ENCODE peak calls at places on chromosomes 13 and 19, in six cellular contexts. One of them, this sample, is unnamed.

GRCh38 chr13:102856603-102857002 is 10.8 kb downstream of the ERCC5 start:
- DNase-seq in H1: no peak
- DNase-seq in HCT116: no peak
- DNase-seq in GM12878: no peak
- DNase-seq in K562: no peak
- DNase-seq in HepG2: no peak
- DNase-seq in this sample: no peak

GRCh38 chr13:114151565-114152284 is 19.3 kb upstream of the RASA3 start:
- DNase-seq in H1: no peak
- DNase-seq in HCT116: peak
- DNase-seq in GM12878: no peak
- DNase-seq in K562: peak
- DNase-seq in HepG2: no peak
- DNase-seq in this sample: no peak

GRCh38 chr13:83499286-83499685 is 383.0 kb downstream of the SLITRK1 start:
- DNase-seq in H1: no peak
- DNase-seq in HCT116: no peak
- DNase-seq in GM12878: no peak
- DNase-seq in K562: no peak
- DNase-seq in HepG2: no peak
- DNase-seq in this sample: no peak

GRCh38 chr13:113166266-113166665 is 7.8 kb downstream of the PROZ start:
- DNase-seq in H1: no peak
- DNase-seq in HCT116: no peak
- DNase-seq in GM12878: no peak
- DNase-seq in K562: no peak
- DNase-seq in HepG2: no peak
- DNase-seq in this sample: no peak

GRCh38 chr13:98575009-98575866 is 1.7 kb downstream of the STK24 start:
- DNase-seq in H1: no peak
- DNase-seq in HCT116: no peak
- DNase-seq in GM12878: no peak
- DNase-seq in K562: peak
- DNase-seq in HepG2: no peak
- DNase-seq in this sample: no peak

GRCh38 chr13:28494861-28495585 is at the start of gene FLT1:
- DNase-seq in H1: peak
- DNase-seq in HCT116: no peak
- DNase-seq in GM12878: no peak
- DNase-seq in K562: no peak
- DNase-seq in HepG2: no peak
- DNase-seq in this sample: peak

GRCh38 chr19:23914402-23915286 is at the start of gene ZNF726:
- DNase-seq in H1: no peak
- DNase-seq in HCT116: no peak
- DNase-seq in GM12878: peak
- DNase-seq in K562: peak
- DNase-seq in HepG2: no peak
- DNase-seq in this sample: no peak

GRCh38 chr19:51259348-51260245 is 8.7 kb downstream of the SIGLECL1 start:
- DNase-seq in H1: peak
- DNase-seq in HCT116: peak
- DNase-seq in GM12878: peak
- DNase-seq in K562: peak
- DNase-seq in HepG2: peak
- DNase-seq in this sample: peak

GRCh38 chr13:96651598-96651997 is 342.7 kb downstream of the OXGR1 start:
- DNase-seq in H1: no peak
- DNase-seq in HCT116: no peak
- DNase-seq in GM12878: no peak
- DNase-seq in K562: no peak
- DNase-seq in HepG2: no peak
- DNase-seq in this sample: no peak

GRCh38 chr19:27673986-27674385 is 1539.0 kb downstream of the UQCRFS1 start:
- DNase-seq in H1: no peak
- DNase-seq in HCT116: no peak
- DNase-seq in GM12878: no peak
- DNase-seq in K562: no peak
- DNase-seq in HepG2: no peak
- DNase-seq in this sample: no peak

GRCh38 chr13:97976551-97977375 is 23.3 kb downstream of the IPO5 start:
- DNase-seq in H1: peak
- DNase-seq in HCT116: no peak
- DNase-seq in GM12878: no peak
- DNase-seq in K562: peak
- DNase-seq in HepG2: no peak
- DNase-seq in this sample: peak

GRCh38 chr13:65307056-65307455 is 1923.1 kb downstream of the PCDH9 start:
- DNase-seq in H1: no peak
- DNase-seq in HCT116: no peak
- DNase-seq in GM12878: no peak
- DNase-seq in K562: no peak
- DNase-seq in HepG2: no peak
- DNase-seq in this sample: no peak

GRCh38 chr13:76837811-76838210 is 48.4 kb downstream of the KCTD12 start:
- DNase-seq in H1: no peak
- DNase-seq in HCT116: no peak
- DNase-seq in GM12878: no peak
- DNase-seq in K562: no peak
- DNase-seq in HepG2: no peak
- DNase-seq in this sample: no peak

GRCh38 chr19:38685666-38686529 is 38.4 kb downstream of the ACTN4 start:
- DNase-seq in H1: peak
- DNase-seq in HCT116: peak
- DNase-seq in GM12878: no peak
- DNase-seq in K562: peak
- DNase-seq in HepG2: peak
- DNase-seq in this sample: no peak

GRCh38 chr13:45242070-45242469 is 41.2 kb upstream of the KCTD4 start:
- DNase-seq in H1: no peak
- DNase-seq in HCT116: peak
- DNase-seq in GM12878: no peak
- DNase-seq in K562: no peak
- DNase-seq in HepG2: no peak
- DNase-seq in this sample: no peak

GRCh38 chr19:6103217-6103644 is 7.1 kb downstream of the RFX2 start:
- DNase-seq in H1: no peak
- DNase-seq in HCT116: no peak
- DNase-seq in GM12878: no peak
- DNase-seq in K562: no peak
- DNase-seq in HepG2: no peak
- DNase-seq in this sample: no peak

GRCh38 chr13:106534844-106535551 is 464 bp downstream of the EFNB2 start:
- DNase-seq in H1: peak
- DNase-seq in HCT116: no peak
- DNase-seq in GM12878: no peak
- DNase-seq in K562: no peak
- DNase-seq in HepG2: no peak
- DNase-seq in this sample: peak

GRCh38 chr19:33797821-33798633 is 1.4 kb downstream of the KCTD15 start:
- DNase-seq in H1: peak
- DNase-seq in HCT116: no peak
- DNase-seq in GM12878: no peak
- DNase-seq in K562: peak
- DNase-seq in HepG2: no peak
- DNase-seq in this sample: peak

GRCh38 chr19:5864725-5865486 is 5.4 kb downstream of the FUT5 start:
- DNase-seq in H1: no peak
- DNase-seq in HCT116: no peak
- DNase-seq in GM12878: no peak
- DNase-seq in K562: no peak
- DNase-seq in HepG2: no peak
- DNase-seq in this sample: no peak

GRCh38 chr19:36483653-36484052 is 5.7 kb downstream of the ZNF566 start:
- DNase-seq in H1: no peak
- DNase-seq in HCT116: no peak
- DNase-seq in GM12878: no peak
- DNase-seq in K562: no peak
- DNase-seq in HepG2: no peak
- DNase-seq in this sample: no peak

GRCh38 chr19:39339636-39340035 is 2.6 kb upstream of the SAMD4B start:
- DNase-seq in H1: no peak
- DNase-seq in HCT116: no peak
- DNase-seq in GM12878: no peak
- DNase-seq in K562: no peak
- DNase-seq in HepG2: peak
- DNase-seq in this sample: no peak

GRCh38 chr19:3931041-3931440 is 1.8 kb upstream of the NMRK2 start:
- DNase-seq in H1: no peak
- DNase-seq in HCT116: no peak
- DNase-seq in GM12878: no peak
- DNase-seq in K562: no peak
- DNase-seq in HepG2: no peak
- DNase-seq in this sample: no peak

DNA sequence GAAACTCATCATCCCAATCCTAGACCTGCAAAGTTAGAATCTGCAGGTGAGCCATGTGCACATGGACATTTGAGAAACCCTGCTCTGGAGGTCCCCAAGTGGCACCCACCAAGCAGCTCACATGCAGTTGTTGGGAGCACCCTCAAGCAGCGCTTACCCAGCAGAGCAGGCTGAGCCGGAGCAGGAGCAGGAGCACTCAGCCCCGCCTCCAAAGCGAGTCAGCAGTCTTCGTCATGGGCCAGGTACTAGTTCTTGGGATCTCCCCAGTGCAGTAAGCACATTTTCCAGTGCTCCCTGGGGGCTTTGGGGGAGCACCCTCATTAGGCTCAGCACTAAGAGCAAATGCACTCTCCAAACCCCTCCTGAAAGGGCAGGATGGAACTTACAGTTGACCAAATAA is 572.7 kb downstream of the IRS2 start:
- DNase-seq in H1: no peak
- DNase-seq in HCT116: no peak
- DNase-seq in GM12878: no peak
- DNase-seq in K562: no peak
- DNase-seq in HepG2: no peak
- DNase-seq in this sample: no peak
- TF ChIP-seq ATF3 in H1: no peak
- TF ChIP-seq ATF3 in HCT116: no peak
- TF ChIP-seq ATF3 in GM12878: no peak
- TF ChIP-seq ATF3 in K562: no peak
- TF ChIP-seq ATF3 in HepG2: no peak
- TF ChIP-seq ATF3 in this sample: no peak

GRCh38 chr19:11200015-11200574 is 2.8 kb upstream of the KANK2 start:
- DNase-seq in H1: no peak
- DNase-seq in HCT116: no peak
- DNase-seq in GM12878: no peak
- DNase-seq in K562: no peak
- DNase-seq in HepG2: no peak
- DNase-seq in this sample: no peak
- TF ChIP-seq ATF3 in H1: no peak
- TF ChIP-seq ATF3 in HCT116: no peak
- TF ChIP-seq ATF3 in GM12878: no peak
- TF ChIP-seq ATF3 in K562: no peak
- TF ChIP-seq ATF3 in HepG2: no peak
- TF ChIP-seq ATF3 in this sample: no peak

GRCh38 chr19:29680937-29681336 is 15.7 kb downstream of the PLEKHF1 start:
- DNase-seq in H1: no peak
- DNase-seq in HCT116: no peak
- DNase-seq in GM12878: no peak
- DNase-seq in K562: no peak
- DNase-seq in HepG2: no peak
- DNase-seq in this sample: no peak

GRCh38 chr19:29680447-29680846 is 15.2 kb downstream of the PLEKHF1 start:
- DNase-seq in H1: no peak
- DNase-seq in HCT116: no peak
- DNase-seq in GM12878: no peak
- DNase-seq in K562: no peak
- DNase-seq in HepG2: no peak
- DNase-seq in this sample: no peak

GRCh38 chr19:29678484-29679106 is 13.3 kb downstream of the PLEKHF1 start:
- DNase-seq in H1: no peak
- DNase-seq in HCT116: no peak
- DNase-seq in GM12878: no peak
- DNase-seq in K562: peak
- DNase-seq in HepG2: peak
- DNase-seq in this sample: no peak

GRCh38 chr19:29681422-29682235 is 16.4 kb downstream of the PLEKHF1 start:
- DNase-seq in H1: no peak
- DNase-seq in HCT116: no peak
- DNase-seq in GM12878: no peak
- DNase-seq in K562: no peak
- DNase-seq in HepG2: no peak
- DNase-seq in this sample: no peak

GRCh38 chr19:29679598-29680210 is 14.4 kb downstream of the PLEKHF1 start:
- DNase-seq in H1: no peak
- DNase-seq in HCT116: no peak
- DNase-seq in GM12878: no peak
- DNase-seq in K562: no peak
- DNase-seq in HepG2: no peak
- DNase-seq in this sample: no peak
- TF ChIP-seq ATF3 in H1: no peak
- TF ChIP-seq ATF3 in HCT116: no peak
- TF ChIP-seq ATF3 in GM12878: no peak
- TF ChIP-seq ATF3 in K562: no peak
- TF ChIP-seq ATF3 in HepG2: no peak
- TF ChIP-seq ATF3 in this sample: no peak

DNA sequence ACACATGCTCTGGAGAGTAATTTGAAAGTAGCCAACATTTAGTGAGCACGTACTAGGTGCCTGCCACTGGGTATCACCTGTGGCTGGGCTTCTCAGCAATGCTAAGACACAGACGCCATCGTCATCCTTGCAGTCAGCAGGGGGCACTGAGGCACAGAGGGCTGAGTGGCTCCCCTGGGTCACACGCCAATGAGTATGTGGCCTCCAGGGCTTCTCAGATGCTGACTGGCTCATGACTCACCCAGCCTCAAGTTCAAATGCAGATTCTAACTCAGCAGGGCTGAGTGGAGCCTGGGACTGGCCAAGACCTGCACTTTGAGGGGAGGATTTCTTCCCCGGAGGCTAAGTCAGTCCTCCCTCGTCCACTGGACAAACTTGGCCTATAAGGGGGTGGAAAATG is 115.1 kb upstream of the CACNA1A start:
- DNase-seq in H1: no peak
- DNase-seq in HCT116: peak
- DNase-seq in GM12878: no peak
- DNase-seq in K562: peak
- DNase-seq in HepG2: no peak
- DNase-seq in this sample: peak
- TF ChIP-seq ATF3 in H1: no peak
- TF ChIP-seq ATF3 in HCT116: no peak
- TF ChIP-seq ATF3 in GM12878: no peak
- TF ChIP-seq ATF3 in K562: peak
- TF ChIP-seq ATF3 in HepG2: no peak
- TF ChIP-seq ATF3 in this sample: no peak

GRCh38 chr13:91193358-91193757 is 154.1 kb upstream of the MIR17HG start:
- DNase-seq in H1: no peak
- DNase-seq in HCT116: no peak
- DNase-seq in GM12878: no peak
- DNase-seq in K562: no peak
- DNase-seq in HepG2: no peak
- DNase-seq in this sample: no peak
- TF ChIP-seq ATF3 in H1: no peak
- TF ChIP-seq ATF3 in HCT116: no peak
- TF ChIP-seq ATF3 in GM12878: no peak
- TF ChIP-seq ATF3 in K562: no peak
- TF ChIP-seq ATF3 in HepG2: no peak
- TF ChIP-seq ATF3 in this sample: no peak

GRCh38 chr13:99977912-99978780 is 3.4 kb upstream of the ZIC2 start:
- DNase-seq in H1: peak
- DNase-seq in HCT116: no peak
- DNase-seq in GM12878: no peak
- DNase-seq in K562: no peak
- DNase-seq in HepG2: no peak
- DNase-seq in this sample: peak
- TF ChIP-seq ATF3 in H1: no peak
- TF ChIP-seq ATF3 in HCT116: no peak
- TF ChIP-seq ATF3 in GM12878: no peak
- TF ChIP-seq ATF3 in K562: no peak
- TF ChIP-seq ATF3 in HepG2: no peak
- TF ChIP-seq ATF3 in this sample: no peak

GRCh38 chr13:39787086-39787487 is 131.6 kb downstream of the COG6 start:
- DNase-seq in H1: no peak
- DNase-seq in HCT116: no peak
- DNase-seq in GM12878: no peak
- DNase-seq in K562: no peak
- DNase-seq in HepG2: no peak
- DNase-seq in this sample: no peak
- TF ChIP-seq ATF3 in H1: no peak
- TF ChIP-seq ATF3 in HCT116: no peak
- TF ChIP-seq ATF3 in GM12878: no peak
- TF ChIP-seq ATF3 in K562: no peak
- TF ChIP-seq ATF3 in HepG2: no peak
- TF ChIP-seq ATF3 in this sample: no peak